ENCODE peak calls at places on chromosomes 12 and 14, in seven cellular contexts. J, U, K, A, Z, B and Q are unnamed samples.
A peak's percentile ranks its signal among the peaks of the same experiment; 100 is the strongest.

GRCh38 chr12:90280033-90280432 is 571.4 kb upstream of the ATP2B1 start:
- DNase-seq in Z (no peak), J (no peak), K (no peak), U (no peak), B (peak; percentile 90), A (no peak), Q (peak; percentile 78)

GRCh38 chr12:70919597-70920035 is 922 bp downstream of the PTPRR start:
- DNase-seq in Z (no peak), B (peak; percentile 28), K (no peak), J (no peak), U (peak; percentile 49), A (peak; percentile 77), Q (no peak)

GRCh38 chr12:116759783-116760581 is 21.9 kb downstream of the RNFT2 start:
- DNase-seq in Z (no peak), B (no peak), K (no peak), J (no peak), U (no peak), A (no peak), Q (peak; percentile 59)

GRCh38 chr14:63852271-63852816 is 460 bp upstream of the SYNE2 start:
- DNase-seq in U (no peak), B (peak; percentile 45), A (no peak), K (no peak), Z (peak; percentile 76), J (no peak), Q (peak; percentile 39)

GRCh38 chr12:102849722-102850447 is 67.2 kb downstream of the PAH start:
- DNase-seq in U (no peak), B (no peak), A (no peak), J (no peak), Z (no peak), K (no peak), Q (no peak)

GRCh38 chr12:67280088-67280487 is 10.9 kb downstream of the CAND1 start:
- DNase-seq in U (no peak), K (no peak), J (no peak), A (no peak), B (no peak), Z (no peak), Q (no peak)

GRCh38 chr14:95319312-95320075 is at the start of gene CLMN:
- DNase-seq in J (peak; percentile 15), A (peak; percentile 74), U (peak; percentile 34), K (peak; percentile 72), Z (peak; percentile 51), B (peak; percentile 62), Q (peak; percentile 24)

GRCh38 chr14:80211143-80212024 is at the start of gene DIO2:
- DNase-seq in K (no peak), B (peak; percentile 58), U (no peak), Z (no peak), J (no peak), A (peak; percentile 64), Q (peak; percentile 65)

GRCh38 chr12:4273651-4274395 is at the start of gene CCND2:
- DNase-seq in K (peak; percentile 79), B (peak; percentile 97), A (peak; percentile 6), J (peak; percentile 68), Z (peak; percentile 10), U (peak; percentile 77), Q (peak; percentile 74)

GRCh38 chr12:113781415-113782198 is 184.5 kb downstream of the RBM19 start:
- DNase-seq in B (peak; percentile 71), Z (no peak), U (peak; percentile 26), A (no peak), K (no peak), J (no peak), Q (peak; percentile 18)

GRCh38 chr14:99349721-99350495 is 77.9 kb upstream of the BCL11B start:
- DNase-seq in A (no peak), K (no peak), Z (no peak), U (no peak), B (no peak), J (no peak), Q (no peak)

GRCh38 chr14:25121342-25122129 is 71.6 kb upstream of the STXBP6 start:
- DNase-seq in B (peak; percentile 98), A (peak; percentile 23), J (no peak), K (no peak), Z (no peak), U (no peak), Q (peak; percentile 87)

GRCh38 chr12:76384560-76384959 is 36.3 kb upstream of the BBS10 start:
- DNase-seq in J (no peak), U (no peak), K (no peak), B (no peak), A (no peak), Z (no peak), Q (no peak)

GRCh38 chr12:55847033-55847432 is 4.3 kb upstream of the MMP19 start:
- DNase-seq in K (no peak), U (peak; percentile 64), B (peak; percentile 83), J (no peak), Z (no peak), A (no peak), Q (peak; percentile 63)

GRCh38 chr14:105300542-105301102 is at the start of gene BRF1:
- DNase-seq in J (peak; percentile 94), U (peak; percentile 92), A (peak; percentile 97), B (peak; percentile 97), K (peak; percentile 98), Z (peak; percentile 93), Q (peak; percentile 84)

GRCh38 chr14:52998376-52999010 is 47.6 kb upstream of the FERMT2 start:
- DNase-seq in J (no peak), Z (no peak), B (peak; percentile 87), U (no peak), K (no peak), A (no peak), Q (peak; percentile 80)

GRCh38 chr12:9134981-9135628 is 19.4 kb upstream of the A2M start:
- DNase-seq in Z (no peak), A (peak; percentile 5), B (no peak), J (peak; percentile 7), U (peak; percentile 16), K (no peak), Q (no peak)

GRCh38 chr12:101969-102878 is 35.7 kb downstream of the IQSEC3 start:
- DNase-seq in J (no peak), Z (peak; percentile 53), U (no peak), B (no peak), K (no peak), A (peak; percentile 66), Q (no peak)

GRCh38 chr14:64713677-64714076 is 9.5 kb downstream of the PLEKHG3 start:
- DNase-seq in Z (no peak), A (no peak), U (no peak), J (no peak), B (no peak), K (no peak), Q (no peak)

GRCh38 chr14:72970058-72970630 is 43.9 kb downstream of the DCAF4 start:
- DNase-seq in Z (no peak), U (no peak), B (no peak), A (no peak), J (no peak), K (no peak), Q (no peak)

GRCh38 chr14:23660290-23661226 is 24.4 kb downstream of the DHRS2 start:
- DNase-seq in A (no peak), J (no peak), Z (peak; percentile 7), U (no peak), B (no peak), K (no peak), Q (no peak)

GRCh38 chr14:102320671-102321455 is 1.3 kb downstream of the ZNF839 start:
- DNase-seq in A (no peak), B (no peak), J (no peak), Z (no peak), U (no peak), K (no peak), Q (no peak)

GRCh38 chr12:114697741-114698565 is 14.0 kb upstream of the TBX3 start:
- DNase-seq in B (peak; percentile 78), K (no peak), U (no peak), J (no peak), Z (no peak), A (no peak), Q (no peak)

GRCh38 chr12:32906407-32907165 is 10.0 kb upstream of the PKP2 start:
- DNase-seq in K (peak; percentile 59), Z (peak; percentile 3), A (no peak), U (peak; percentile 60), B (no peak), J (no peak), Q (no peak)

GRCh38 chr12:124049451-124050094 is 76.6 kb downstream of the ZNF664 start:
- DNase-seq in Z (no peak), J (no peak), K (no peak), U (no peak), B (no peak), A (no peak), Q (peak; percentile 74)

GRCh38 chr12:45409966-45410365 is 194.1 kb downstream of the ANO6 start:
- DNase-seq in Z (no peak), K (no peak), U (no peak), A (no peak), J (no peak), B (peak; percentile 55), Q (peak; percentile 54)

GRCh38 chr14:55620277-55620676 is 40.3 kb downstream of the KTN1 start:
- DNase-seq in J (no peak), A (no peak), Z (no peak), U (no peak), B (no peak), K (no peak), Q (no peak)

GRCh38 chr12:124680863-124681778 is 113.7 kb upstream of the NCOR2 start:
- DNase-seq in J (no peak), U (peak; percentile 91), A (no peak), Z (no peak), B (peak; percentile 96), K (peak; percentile 69), Q (peak; percentile 88)

GRCh38 chr12:109605599-109606228 is 32.1 kb downstream of the MVK start:
- DNase-seq in J (no peak), U (no peak), K (no peak), Z (no peak), A (no peak), B (no peak), Q (no peak)

GRCh38 chr14:103129301-103130016 is 6.2 kb downstream of the TNFAIP2 start:
- DNase-seq in U (no peak), K (no peak), J (no peak), A (no peak), Z (no peak), B (no peak), Q (no peak)

GRCh38 chr12:108446766-108447165 is 68.3 kb upstream of the FICD start:
- DNase-seq in Z (no peak), A (no peak), J (no peak), K (no peak), U (peak; percentile 89), B (peak; percentile 23), Q (no peak)

GRCh38 chr12:29157486-29157946 is 8.4 kb downstream of the FAR2 start:
- DNase-seq in B (peak; percentile 69), J (no peak), U (peak; percentile 30), A (no peak), Z (no peak), K (no peak), Q (no peak)

GRCh38 chr12:45326358-45326971 is 110.6 kb downstream of the ANO6 start:
- DNase-seq in U (no peak), Z (no peak), A (no peak), K (no peak), J (no peak), B (no peak), Q (no peak)